ENCODE peak calls at places on chromosomes 13 and 19, in eight cellular contexts. T, W, Z, D, M, P, L and Q are unnamed samples.
A peak's percentile ranks its signal among the peaks of the same experiment; 100 is the strongest.

GRCh38 chr19:36086326-36086725 is 24.6 kb upstream of the OVOL3 start:
- DNase-seq in L (no peak), M (no peak), P (no peak), T (no peak), D (no peak), Z (no peak), W (no peak), Q (no peak)

GRCh38 chr13:53301449-53301848 is 272.8 kb downstream of the OLFM4 start:
- DNase-seq in W (no peak), L (no peak), M (no peak), P (no peak), T (no peak), Z (no peak), D (no peak), Q (no peak)

GRCh38 chr19:44850641-44851109 is 4.6 kb downstream of the NECTIN2 start:
- DNase-seq in L (peak; percentile 22), T (no peak), P (no peak), D (no peak), M (no peak), Z (peak; percentile 47), W (no peak), Q (no peak)

GRCh38 chr19:17834350-17835181 is 13.2 kb downstream of the JAK3 start:
- DNase-seq in T (no peak), P (no peak), Z (no peak), L (no peak), W (no peak), D (no peak), M (no peak), Q (no peak)

GRCh38 chr13:34748078-34748477 is 194.0 kb upstream of the NBEA start:
- DNase-seq in W (peak; percentile 92), M (no peak), L (peak; percentile 64), P (no peak), D (no peak), T (peak; percentile 39), Z (peak; percentile 54), Q (no peak)

GRCh38 chr13:36029171-36029570 is 102.0 kb downstream of the DCLK1 start:
- DNase-seq in W (peak; percentile 74), M (no peak), P (no peak), D (no peak), L (no peak), T (no peak), Z (no peak), Q (no peak)

GRCh38 chr19:39951065-39951650 is 16.7 kb upstream of the FCGBP start:
- DNase-seq in P (no peak), M (no peak), W (no peak), T (no peak), L (no peak), Z (no peak), D (no peak), Q (no peak)

GRCh38 chr13:58056411-58056810 is 424.9 kb downstream of the PCDH17 start:
- DNase-seq in M (no peak), D (peak; percentile 0), L (no peak), Z (no peak), T (no peak), W (no peak), P (no peak), Q (no peak)

GRCh38 chr19:13959962-13960862 is 7.9 kb downstream of the DCAF15 start:
- DNase-seq in Z (no peak), T (no peak), D (no peak), W (no peak), L (no peak), M (no peak), P (peak; percentile 39), Q (no peak)

GRCh38 chr13:114032121-114032799 is 58.4 kb upstream of the C13orf46 start:
- DNase-seq in L (peak; percentile 61), W (peak; percentile 78), T (no peak), M (no peak), Z (no peak), D (peak; percentile 10), P (no peak), Q (no peak)

GRCh38 chr13:26943748-26944147 is 183.2 kb upstream of the GPR12 start:
- DNase-seq in P (no peak), W (no peak), L (no peak), Z (no peak), D (no peak), M (no peak), T (no peak), Q (no peak)

GRCh38 chr13:28652002-28652401 is 6.9 kb upstream of the POMP start:
- DNase-seq in M (no peak), P (no peak), D (no peak), W (no peak), Z (no peak), L (no peak), T (no peak), Q (no peak)

GRCh38 chr19:43353606-43354304 is at the start of gene CD177:
- DNase-seq in D (no peak), Z (no peak), T (no peak), M (no peak), W (no peak), P (no peak), L (no peak), Q (no peak)

DNA sequence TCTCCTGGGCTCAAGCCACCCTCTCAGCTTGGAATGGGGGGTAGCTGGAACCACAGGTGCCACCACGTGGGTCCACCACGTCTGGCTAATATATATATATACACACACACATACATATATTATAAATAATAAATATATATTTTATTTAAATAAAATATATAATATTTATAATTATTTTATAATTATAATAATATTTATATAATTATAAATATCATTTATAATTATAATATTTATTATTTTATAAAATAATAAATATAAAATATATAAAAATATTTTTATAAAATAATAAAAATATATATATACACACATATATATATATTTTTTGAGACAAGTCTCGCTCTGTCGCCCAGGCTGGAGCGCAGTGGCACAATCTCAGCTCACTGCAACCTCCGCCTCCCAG is 2.4 kb downstream of the ELANE start:
- DNase-seq in P (peak; percentile 2), D (no peak), T (no peak), M (no peak), W (no peak), Z (no peak), L (no peak), Q (no peak)
- TF ChIP-seq CTCF in P (no peak), D (no peak), T (no peak), M (no peak), W (no peak), Z (no peak), L (no peak), Q (no peak)

DNA sequence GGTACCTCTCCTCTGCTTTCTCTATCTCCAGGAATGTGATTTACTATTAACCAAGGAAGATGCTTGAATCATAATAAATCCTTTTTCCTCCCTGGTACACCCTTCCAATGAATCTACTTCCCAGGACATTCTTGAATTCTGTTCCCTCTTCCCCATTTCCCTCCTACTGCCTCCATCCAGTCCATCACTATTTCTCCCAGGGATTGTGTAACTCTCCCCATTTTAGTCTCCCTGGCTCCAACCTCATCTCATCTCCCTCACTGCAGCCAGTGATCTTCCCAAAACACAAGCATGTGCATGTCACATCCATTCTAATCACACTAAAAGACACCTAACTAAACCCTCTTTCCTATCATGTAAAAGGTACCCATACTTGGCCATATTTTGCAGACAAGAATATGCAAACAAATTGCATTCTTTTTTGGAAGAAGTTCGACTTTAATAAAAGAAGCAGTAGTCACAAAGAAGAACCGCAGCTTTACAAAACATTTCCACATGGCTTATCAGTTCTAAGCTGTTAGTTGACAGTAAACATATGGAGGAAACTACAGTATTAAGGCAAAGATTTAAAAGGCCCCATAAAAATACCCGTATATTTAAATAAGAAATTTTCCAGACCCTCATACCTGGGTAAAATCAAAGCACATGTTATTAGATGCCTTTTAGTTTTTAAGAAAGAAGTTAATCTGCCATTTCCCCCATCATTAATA is 111.0 kb downstream of the KCTD12 start:
- DNase-seq in P (no peak), T (no peak), W (no peak), L (no peak), D (no peak), M (no peak), Z (no peak), Q (no peak)
- TF ChIP-seq CTCF in P (no peak), T (no peak), W (no peak), L (no peak), D (no peak), M (no peak), Z (no peak), Q (no peak)

DNA sequence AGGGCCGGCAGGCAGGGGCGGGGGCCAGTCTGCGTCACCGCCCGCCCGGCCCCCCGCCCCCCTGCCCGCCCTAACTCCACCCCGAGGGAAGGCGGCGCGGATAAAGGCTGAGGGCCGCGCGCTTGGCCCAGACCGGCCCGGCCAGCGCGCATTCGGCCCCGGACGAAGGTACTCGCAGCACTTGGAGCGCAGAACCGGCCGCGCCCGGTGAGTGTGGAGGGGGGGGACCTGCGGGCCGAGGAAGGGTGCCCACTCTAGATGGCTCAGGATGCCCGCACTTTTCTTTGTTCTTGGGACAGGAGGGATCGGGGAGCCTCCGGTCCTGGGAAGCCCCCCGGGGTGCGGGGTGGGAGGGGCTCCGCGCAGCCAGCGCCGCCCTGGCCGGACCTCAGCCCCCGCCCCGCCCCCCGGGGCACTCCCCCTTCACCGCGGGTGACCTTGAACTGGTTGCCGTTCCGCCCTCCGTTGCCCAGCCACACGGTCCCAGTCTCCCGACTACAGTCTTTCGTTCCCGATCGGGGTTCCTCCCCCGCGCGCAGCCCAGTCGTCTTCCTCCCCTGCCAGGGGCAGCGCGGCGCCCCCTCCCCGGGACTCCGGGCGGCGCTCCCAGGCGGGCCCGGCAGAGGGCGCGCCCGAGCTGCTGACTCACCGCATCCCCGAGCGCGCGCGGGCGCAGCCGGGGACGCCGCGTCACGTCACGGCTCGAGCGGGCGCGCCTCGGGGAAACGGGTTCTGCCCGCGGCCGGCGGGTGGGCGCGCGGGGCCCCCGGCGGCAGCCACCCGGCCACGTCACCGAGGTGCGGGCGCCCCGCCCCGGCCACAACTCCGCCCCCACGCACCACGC is at the start of gene MIDN:
- DNase-seq in D (peak; percentile 65), M (peak; percentile 67), W (peak; percentile 86), Z (peak; percentile 80), P (peak; percentile 86), T (peak; percentile 84), L (peak; percentile 87), Q (peak; percentile 83)
- TF ChIP-seq CTCF in D (peak; percentile 92), M (no peak), W (peak; percentile 30), Z (peak; percentile 82), P (peak; percentile 80), T (peak; percentile 48), L (peak; percentile 94), Q (peak; percentile 80)

GRCh38 chr13:70339738-70340137 is 231.5 kb upstream of the KLHL1 start:
- DNase-seq in D (no peak), Z (peak; percentile 38), P (no peak), M (no peak), W (no peak), T (no peak), L (no peak), Q (no peak)
- TF ChIP-seq CTCF in D (no peak), Z (peak; percentile 22), P (no peak), M (no peak), W (no peak), T (no peak), L (no peak), Q (peak; percentile 18)